ENCODE peak calls at places on chromosomes 3 and 15, in four cellular contexts. O is neural progenitor cell, P is foreskin fibroblast, X is brain microvascular endothelial cell. B is an unnamed sample.

GRCh38 chr15:63826513-63826912 is 7.2 kb downstream of the HERC1 start:
- DNase-seq in O (no peak), P (peak; percentile 14), X (peak; percentile 52), B (no peak)

GRCh38 chr3:169227911-169228310 is 435.6 kb downstream of the MECOM start:
- DNase-seq in O (peak; percentile 75), P (no peak), X (no peak), B (no peak)

GRCh38 chr15:33547876-33548275 is 237.1 kb downstream of the RYR3 start:
- DNase-seq in O (peak; percentile 79), P (peak; percentile 14), X (peak; percentile 48), B (no peak)

GRCh38 chr3:130293247-130293646 is 52.2 kb upstream of the COL6A5 start:
- DNase-seq in O (no peak), P (no peak), X (no peak), B (no peak)

GRCh38 chr15:68010366-68010765 is 43.7 kb upstream of the PIAS1 start:
- DNase-seq in O (no peak), P (no peak), X (no peak), B (no peak)

GRCh38 chr3:142886938-142887337 is 1.9 kb downstream of the PCOLCE2 start:
- DNase-seq in O (no peak), P (peak; percentile 32), X (peak; percentile 35), B (no peak)

GRCh38 chr3:107938128-107938527 is 152.7 kb downstream of the CD47 start:
- DNase-seq in O (peak; percentile 53), P (no peak), X (no peak), B (no peak)

GRCh38 chr3:99418709-99419108 is 219.7 kb upstream of the COL8A1 start:
- DNase-seq in O (no peak), P (no peak), X (no peak), B (peak; percentile 60)

GRCh38 chr15:32952901-32953889 is 235.4 kb downstream of the GREM1 start:
- DNase-seq in O (peak; percentile 13), P (no peak), X (no peak), B (no peak)

GRCh38 chr3:26353052-26353451 is 269.5 kb upstream of the LRRC3B start:
- DNase-seq in O (no peak), P (no peak), X (no peak), B (no peak)

GRCh38 chr15:78195735-78196201 is 38.6 kb downstream of the ACSBG1 start:
- DNase-seq in O (peak; percentile 47), P (no peak), X (no peak), B (peak; percentile 88)

GRCh38 chr3:23553353-23553752 is 252.4 kb upstream of the UBE2E1 start:
- DNase-seq in O (no peak), P (no peak), X (no peak), B (no peak)

GRCh38 chr3:43394071-43394501 is 107.7 kb downstream of the SNRK start:
- DNase-seq in O (no peak), P (peak; percentile 19), X (peak; percentile 71), B (no peak)

GRCh38 chr3:33490641-33491241 is 50.5 kb upstream of the UBP1 start:
- DNase-seq in O (no peak), P (no peak), X (no peak), B (no peak)

GRCh38 chr3:144109944-144110343 is 138.3 kb downstream of the DIPK2A start:
- DNase-seq in O (no peak), P (no peak), X (no peak), B (no peak)

GRCh38 chr3:64995857-64996564 is 308.2 kb upstream of the ADAMTS9 start:
- DNase-seq in O (no peak), P (no peak), X (peak; percentile 18), B (no peak)

GRCh38 chr3:127485396-127486170 is 105.0 kb downstream of the TPRA1 start:
- DNase-seq in O (no peak), P (no peak), X (no peak), B (peak; percentile 13)

GRCh38 chr3:102235679-102236078 is 199.1 kb upstream of the ZPLD1 start:
- DNase-seq in O (peak; percentile 57), P (no peak), X (no peak), B (no peak)

DNA sequence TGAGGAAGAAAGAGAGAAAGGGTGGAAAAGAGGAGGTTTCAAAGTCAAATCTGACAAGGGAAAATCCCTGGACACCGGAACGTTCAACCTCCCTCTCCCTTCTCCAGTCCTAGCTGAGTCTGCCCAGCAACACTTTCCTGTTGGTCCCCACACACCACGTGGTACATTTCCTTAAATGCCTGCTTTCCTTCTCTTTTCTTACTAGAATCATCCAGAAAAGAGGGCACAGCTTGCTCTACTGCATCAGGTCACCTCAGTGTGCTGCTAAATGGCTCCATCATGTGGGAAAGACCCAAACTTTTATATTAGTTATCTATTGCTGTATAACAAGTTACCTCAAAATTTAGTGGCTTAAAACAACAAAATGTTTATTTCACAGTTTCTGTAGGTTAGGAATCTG is 181.2 kb downstream of the NECTIN3 start:
- DNase-seq in O (no peak), P (peak; percentile 43), X (peak; percentile 39), B (no peak)
- TF ChIP-seq CTCF in O (peak; percentile 14), P (no peak), X (peak; percentile 23), B (no peak)

GRCh38 chr3:30602946-30603345 is 3.5 kb upstream of the TGFBR2 start:
- DNase-seq in O (no peak), P (no peak), X (no peak), B (peak; percentile 16)
- TF ChIP-seq CTCF in O (no peak), P (no peak), X (no peak), B (no peak)

GRCh38 chr15:79437275-79438000 is 5.3 kb downstream of the MINAR1 start:
- DNase-seq in O (no peak), P (no peak), X (no peak), B (no peak)

GRCh38 chr15:79439236-79439635 is 7.1 kb downstream of the MINAR1 start:
- DNase-seq in O (no peak), P (no peak), X (no peak), B (no peak)

GRCh38 chr15:79434361-79434760 is 2.2 kb downstream of the MINAR1 start:
- DNase-seq in O (no peak), P (no peak), X (no peak), B (no peak)

GRCh38 chr15:79433610-79434009 is 1.5 kb downstream of the MINAR1 start:
- DNase-seq in O (peak; percentile 65), P (no peak), X (no peak), B (no peak)

GRCh38 chr15:79436037-79436780 is 4.1 kb downstream of the MINAR1 start:
- DNase-seq in O (no peak), P (no peak), X (no peak), B (no peak)
- TF ChIP-seq CTCF in O (no peak), P (no peak), X (no peak), B (no peak)

GRCh38 chr3:2837233-2837632 is 272.9 kb downstream of the IL5RA start:
- DNase-seq in O (no peak), P (no peak), X (no peak), B (no peak)
- TF ChIP-seq CTCF in O (no peak), P (no peak), X (no peak), B (no peak)

GRCh38 chr15:77181305-77182074 is 110.6 kb upstream of the TSPAN3 start:
- DNase-seq in O (no peak), P (no peak), X (no peak), B (peak; percentile 36)

GRCh38 chr15:77178421-77178820 is 107.5 kb upstream of the TSPAN3 start:
- DNase-seq in O (no peak), P (no peak), X (no peak), B (no peak)

GRCh38 chr15:77180757-77181156 is 109.8 kb upstream of the TSPAN3 start:
- DNase-seq in O (no peak), P (peak; percentile 38), X (no peak), B (no peak)

GRCh38 chr15:77180270-77180669 is 109.4 kb upstream of the TSPAN3 start:
- DNase-seq in O (no peak), P (no peak), X (no peak), B (no peak)

GRCh38 chr15:77179541-77179998 is 108.7 kb upstream of the TSPAN3 start:
- DNase-seq in O (no peak), P (no peak), X (no peak), B (peak; percentile 40)
- TF ChIP-seq CTCF in O (no peak), P (no peak), X (no peak), B (no peak)

GRCh38 chr3:54951405-54951804 is 23.5 kb upstream of the LRTM1 start:
- DNase-seq in O (peak; percentile 74), P (peak; percentile 92), X (peak; percentile 85), B (no peak)
- TF ChIP-seq CTCF in O (peak; percentile 66), P (peak; percentile 79), X (peak; percentile 88), B (no peak)

GRCh38 chr3:6418492-6418891 is 442.4 kb upstream of the GRM7 start:
- DNase-seq in O (no peak), P (no peak), X (no peak), B (no peak)

GRCh38 chr3:6417174-6417573 is 443.7 kb upstream of the GRM7 start:
- DNase-seq in O (no peak), P (no peak), X (no peak), B (no peak)

GRCh38 chr3:6421666-6422065 is 439.2 kb upstream of the GRM7 start:
- DNase-seq in O (no peak), P (no peak), X (no peak), B (no peak)

GRCh38 chr3:6416049-6416661 is 444.8 kb upstream of the GRM7 start:
- DNase-seq in O (no peak), P (no peak), X (no peak), B (no peak)
- TF ChIP-seq CTCF in O (no peak), P (no peak), X (no peak), B (no peak)

DNA sequence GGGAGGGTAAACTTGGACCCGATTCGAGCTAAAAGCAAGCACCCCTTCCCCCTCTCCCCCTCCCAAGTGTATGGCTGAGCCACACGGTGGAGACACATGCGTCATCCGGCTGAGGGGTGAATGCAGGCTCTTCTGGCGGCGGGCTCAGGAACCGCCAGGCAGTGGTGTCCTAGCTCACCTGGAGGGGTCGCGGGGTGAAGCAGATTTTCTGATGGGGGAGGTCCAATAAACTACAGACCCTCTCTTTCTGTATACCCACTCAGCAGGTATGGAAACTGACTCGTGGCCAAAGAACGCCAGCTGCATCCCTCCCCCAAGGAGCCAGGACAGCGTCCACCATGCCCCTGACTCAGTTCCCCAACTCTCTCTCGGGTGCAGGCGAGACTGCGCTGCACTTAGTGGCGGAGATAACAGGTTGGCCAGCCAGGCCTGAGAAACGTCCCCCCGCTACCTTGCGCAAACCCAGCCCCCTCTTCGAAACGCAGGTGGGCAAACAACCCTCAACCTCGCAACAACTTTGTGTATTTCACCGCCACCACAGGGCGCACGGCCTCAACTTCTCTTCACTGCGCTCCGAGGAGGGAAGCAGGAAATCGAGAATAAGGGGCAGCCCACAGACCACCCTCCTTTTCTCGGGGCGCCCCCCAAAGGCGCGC is 1.3 kb downstream of the MAGI1 start:
- DNase-seq in O (peak; percentile 74), P (no peak), X (peak; percentile 38), B (peak; percentile 55)
- TF ChIP-seq CTCF in O (no peak), P (peak; percentile 25), X (peak; percentile 52), B (peak; percentile 15)

GRCh38 chr3:19146685-19147650 is 1.3 kb upstream of the KCNH8 start:
- DNase-seq in O (peak; percentile 96), P (peak; percentile 27), X (peak; percentile 49), B (peak; percentile 79)
- TF ChIP-seq CTCF in O (peak; percentile 55), P (peak; percentile 50), X (peak; percentile 71), B (no peak)